ENCODE peak calls at places on chromosomes 16 and 17, in six cellular contexts. Z, I, V, K, D and M are unnamed samples.

GRCh38 chr17:14091367-14091766 is 22.1 kb downstream of the COX10 start:
- DNase-seq in Z (no peak), K (no peak), I (no peak), V (peak), D (no peak), M (no peak)

GRCh38 chr17:29760771-29761682 is 138.3 kb upstream of the CORO6 start:
- DNase-seq in K (peak), Z (peak), V (no peak), D (peak), I (peak), M (peak)

GRCh38 chr17:5640726-5641125 is 56.4 kb upstream of the NLRP1 start:
- DNase-seq in V (peak), Z (no peak), I (no peak), K (peak), D (no peak), M (no peak)

GRCh38 chr16:71748226-71748625 is 23.7 kb upstream of the PHLPP2 start:
- DNase-seq in V (no peak), D (no peak), K (no peak), Z (no peak), I (no peak), M (no peak)

GRCh38 chr16:86285938-86286921 is 224.1 kb upstream of the FOXF1 start:
- DNase-seq in D (peak), V (no peak), Z (no peak), I (no peak), K (no peak), M (no peak)

GRCh38 chr17:82592751-82593589 is 55.3 kb downstream of the WDR45B start:
- DNase-seq in D (peak), I (peak), K (peak), V (no peak), Z (no peak), M (no peak)

GRCh38 chr17:17401271-17401781 is 75.5 kb upstream of the MED9 start:
- DNase-seq in Z (peak), K (no peak), I (no peak), V (no peak), D (peak), M (no peak)

GRCh38 chr16:27232061-27232841 is 28.9 kb downstream of the KDM8 start:
- DNase-seq in V (no peak), D (no peak), Z (peak), I (no peak), K (no peak), M (no peak)

GRCh38 chr17:44359458-44360143 is 4.1 kb downstream of the FAM171A2 start:
- DNase-seq in Z (peak), D (no peak), I (no peak), K (no peak), V (no peak), M (no peak)

GRCh38 chr16:67246081-67246944 is 968 bp downstream of the FHOD1 start:
- DNase-seq in Z (peak), I (peak), K (peak), V (peak), D (peak), M (no peak)

GRCh38 chr16:79776243-79776884 is 175.8 kb upstream of the MAF start:
- DNase-seq in K (no peak), V (no peak), Z (no peak), D (peak), I (peak), M (peak)

GRCh38 chr16:56919099-56919800 is 12.7 kb upstream of the HERPUD1 start:
- DNase-seq in K (no peak), D (peak), I (no peak), V (no peak), Z (no peak), M (no peak)

DNA sequence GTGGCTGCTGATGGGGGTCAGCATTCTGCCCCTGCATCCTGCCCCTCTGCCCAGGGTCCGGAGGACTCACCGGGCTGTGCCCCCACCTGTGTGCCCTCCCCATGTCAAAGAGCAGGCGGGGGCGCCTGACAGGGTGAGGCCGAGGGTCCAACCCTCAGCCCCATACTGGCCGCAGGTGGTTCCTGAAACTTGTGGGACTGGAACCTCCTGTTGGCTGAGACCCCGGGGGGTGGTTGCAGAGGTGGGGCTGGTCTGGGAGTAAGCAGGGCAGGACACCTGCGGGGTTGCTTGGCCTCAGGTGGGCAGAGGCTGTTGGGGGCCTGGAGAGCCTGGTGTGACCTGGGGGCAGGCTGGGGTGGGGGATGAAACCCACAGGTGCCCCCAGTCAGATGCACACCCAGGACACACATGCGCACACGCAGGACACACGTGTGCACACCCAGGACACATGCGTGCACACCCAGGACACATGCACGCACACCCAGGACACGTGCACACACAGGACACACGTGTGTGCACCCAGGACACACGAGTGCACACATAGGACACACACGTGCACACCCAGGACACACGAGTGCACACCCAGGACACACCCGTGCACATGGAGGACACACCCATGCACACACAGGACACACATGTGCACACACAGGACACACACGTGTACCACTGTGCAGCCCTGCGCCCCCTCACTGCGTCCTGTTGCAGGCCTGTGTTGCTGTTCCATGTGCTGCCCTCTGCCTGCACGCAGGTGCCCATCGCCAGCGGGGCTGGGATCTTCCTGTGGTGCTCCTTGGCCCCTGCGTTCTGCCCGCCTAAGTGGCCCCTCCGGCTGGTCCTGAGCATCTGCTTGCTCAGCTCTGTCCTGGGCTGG is 31.4 kb downstream of the SOX8 start:
- DNase-seq in V (no peak), K (no peak), D (no peak), I (no peak), Z (no peak), M (no peak)
- H3K4me3 ChIP-seq in V (no peak), K (no peak), D (no peak), I (no peak), Z (no peak), M (no peak)

DNA sequence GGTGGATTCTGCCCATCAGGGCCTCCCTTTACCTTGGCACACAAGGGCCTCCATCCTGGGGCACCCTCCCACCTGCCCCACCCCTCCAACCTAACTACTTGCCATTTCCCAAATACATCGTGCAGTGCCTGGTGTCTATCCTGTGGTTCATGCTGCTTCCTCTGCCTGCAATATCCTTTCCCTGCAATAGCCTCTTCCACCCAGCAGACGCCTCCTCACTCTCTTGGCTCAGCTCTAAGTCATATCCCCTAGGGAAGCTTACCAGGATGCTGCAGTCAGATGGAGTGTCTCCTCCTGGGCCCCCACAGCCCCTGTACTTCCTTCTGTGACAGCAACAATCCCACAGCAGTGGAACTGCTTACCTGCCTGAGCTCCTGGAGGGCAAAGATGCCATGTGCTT is 36.7 kb downstream of the CCDC182 start:
- DNase-seq in V (no peak), D (no peak), I (no peak), Z (no peak), K (peak), M (no peak)
- H3K4me3 ChIP-seq in V (no peak), D (no peak), I (no peak), Z (no peak), K (no peak), M (no peak)

GRCh38 chr16:29899516-29900101 is at the start of gene SEZ6L2:
- DNase-seq in K (no peak), I (peak), V (peak), D (peak), Z (no peak), M (peak)

GRCh38 chr16:29901607-29901945 is 1.3 kb downstream of the ASPHD1 start:
- DNase-seq in V (no peak), K (no peak), I (no peak), Z (no peak), D (no peak), M (no peak)

GRCh38 chr16:29898786-29899515 is 399 bp downstream of the SEZ6L2 start:
- DNase-seq in Z (no peak), I (no peak), D (no peak), K (no peak), V (no peak), M (no peak)

GRCh38 chr16:29900102-29900887 is at the start of gene ASPHD1:
- DNase-seq in V (peak), D (peak), K (peak), Z (peak), I (peak), M (peak)

GRCh38 chr16:29900888-29901606 is 759 bp downstream of the ASPHD1 start:
- DNase-seq in D (no peak), V (no peak), K (no peak), Z (no peak), I (no peak), M (no peak)
- H3K4me3 ChIP-seq in D (peak), V (peak), K (peak), Z (peak), I (no peak), M (peak)

DNA sequence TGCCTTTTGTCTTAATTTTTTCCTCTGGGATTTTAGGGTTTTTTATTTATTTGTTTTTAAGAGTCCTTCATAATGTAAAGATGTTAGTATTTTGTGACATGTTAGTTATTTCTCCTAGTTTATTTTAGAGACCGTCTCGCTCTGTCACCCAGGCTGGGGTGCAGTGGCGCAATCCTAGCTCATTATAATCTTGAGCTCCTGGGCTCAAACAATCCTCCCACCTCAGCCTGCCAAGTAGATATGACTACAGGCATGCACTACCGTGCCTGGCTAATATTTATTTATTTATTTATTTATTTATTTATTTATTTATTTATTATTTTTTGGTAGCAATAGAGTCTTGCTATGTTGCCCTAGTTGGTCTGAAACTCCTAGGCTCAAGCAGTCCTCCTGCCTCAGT is 37.4 kb upstream of the ARHGAP17 start:
- DNase-seq in I (no peak), V (no peak), D (no peak), Z (no peak), K (no peak), M (no peak)
- H3K4me3 ChIP-seq in I (no peak), V (no peak), D (no peak), Z (no peak), K (peak), M (no peak)